ENCODE peak calls at places on chromosome 3, in five cellular contexts. N is IMR-90, H is fibroblast of lung, T is neural progenitor cell, C is mammary epithelial cell. E is an unnamed sample.

GRCh38 chr3:32973982-32974381 is 22.5 kb downstream of the CCR4 start:
- DNase-seq in N (peak; percentile 63), H (peak; percentile 23), T (no peak), C (no peak), E (no peak)

GRCh38 chr3:185382154-185382553 is 19.2 kb downstream of the MAP3K13 start:
- DNase-seq in T (no peak), C (no peak), N (no peak), H (no peak), E (no peak)

GRCh38 chr3:8152826-8153418 is 348.7 kb upstream of the LMCD1 start:
- DNase-seq in N (no peak), C (no peak), T (no peak), H (no peak), E (no peak)

GRCh38 chr3:166190360-166190759 is 353.1 kb upstream of the BCHE start:
- DNase-seq in C (peak; percentile 80), H (peak; percentile 22), N (peak; percentile 86), T (peak; percentile 54), E (no peak)

GRCh38 chr3:176766862-176767261 is 430.4 kb downstream of the TBL1XR1 start:
- DNase-seq in T (no peak), C (peak; percentile 74), N (no peak), H (no peak), E (no peak)

GRCh38 chr3:11567516-11568467 is 75.9 kb downstream of the VGLL4 start:
- DNase-seq in H (peak; percentile 81), T (no peak), C (peak; percentile 92), N (peak; percentile 84), E (no peak)

GRCh38 chr3:46844851-46845250 is 18.4 kb downstream of the MYL3 start:
- DNase-seq in N (no peak), C (no peak), H (peak; percentile 7), T (peak; percentile 44), E (no peak)

GRCh38 chr3:178719036-178719635 is 182.9 kb downstream of the KCNMB2 start:
- DNase-seq in C (no peak), N (no peak), T (no peak), H (peak; percentile 66), E (peak; percentile 21)

GRCh38 chr3:159814161-159814560 is 174.5 kb upstream of the IL12A start:
- DNase-seq in C (peak; percentile 89), N (peak; percentile 42), T (no peak), H (no peak), E (peak; percentile 73)

GRCh38 chr3:16849240-16849639 is 35.5 kb upstream of the PLCL2 start:
- DNase-seq in N (peak; percentile 2), T (peak; percentile 58), C (no peak), H (peak; percentile 37), E (peak; percentile 83)

GRCh38 chr3:9787714-9788113 is 4.6 kb downstream of the TADA3 start:
- DNase-seq in C (no peak), N (peak; percentile 55), T (no peak), H (no peak), E (no peak)

GRCh38 chr3:65402597-65402996 is 636.1 kb downstream of the MAGI1 start:
- DNase-seq in C (peak; percentile 92), T (no peak), H (peak; percentile 82), N (peak; percentile 93), E (no peak)

GRCh38 chr3:16200411-16200810 is 25.9 kb downstream of the GALNT15 start:
- DNase-seq in H (no peak), C (peak; percentile 85), N (peak; percentile 67), T (no peak), E (no peak)

GRCh38 chr3:12984023-12984823 is 89.0 kb downstream of the IQSEC1 start:
- DNase-seq in T (peak; percentile 76), C (peak; percentile 39), H (peak; percentile 73), N (peak; percentile 66), E (peak; percentile 78)

GRCh38 chr3:151675858-151676615 is 57.7 kb upstream of the AADACL2 start:
- DNase-seq in T (no peak), N (no peak), C (no peak), H (no peak), E (no peak)

GRCh38 chr3:115790759-115791158 is 167.4 kb downstream of the GAP43 start:
- DNase-seq in C (peak; percentile 96), H (peak; percentile 96), T (no peak), N (peak; percentile 99), E (no peak)

GRCh38 chr3:126008219-126008618 is 39.2 kb downstream of the ROPN1B start:
- DNase-seq in H (no peak), N (no peak), T (no peak), C (no peak), E (no peak)

GRCh38 chr3:69082805-69083204 is 1.9 kb upstream of the ARL6IP5 start:
- DNase-seq in N (peak; percentile 83), C (peak; percentile 82), T (no peak), H (peak; percentile 81), E (peak; percentile 53)

GRCh38 chr3:134144694-134145093 is 106.0 kb downstream of the RYK start:
- DNase-seq in C (no peak), T (peak; percentile 55), N (no peak), H (no peak), E (no peak)

GRCh38 chr3:105997800-105998526 is 129.2 kb upstream of the CBLB start:
- DNase-seq in C (peak; percentile 100), T (no peak), N (peak; percentile 95), H (peak; percentile 95), E (no peak)

GRCh38 chr3:139561428-139561827 is 21.9 kb upstream of the RBP1 start:
- DNase-seq in N (no peak), H (no peak), C (no peak), T (no peak), E (no peak)

GRCh38 chr3:177055557-177056290 is 141.6 kb downstream of the TBL1XR1 start:
- DNase-seq in C (no peak), H (no peak), T (no peak), N (no peak), E (no peak)

GRCh38 chr3:71930056-71930991 is 145.4 kb upstream of the PROK2 start:
- DNase-seq in T (peak; percentile 69), C (peak; percentile 63), H (peak; percentile 44), N (peak; percentile 17), E (no peak)

GRCh38 chr3:6254490-6254889 is 606.4 kb upstream of the GRM7 start:
- DNase-seq in T (no peak), C (no peak), N (no peak), H (no peak), E (no peak)

GRCh38 chr3:169769287-169770181 is at the start of gene ACTRT3:
- DNase-seq in H (peak; percentile 61), T (peak; percentile 92), N (peak; percentile 43), C (peak; percentile 73), E (peak; percentile 70)

GRCh38 chr3:191235331-191236314 is 36.6 kb downstream of the OSTN start:
- DNase-seq in H (peak; percentile 20), C (peak; percentile 9), T (no peak), N (peak; percentile 63), E (no peak)

DNA sequence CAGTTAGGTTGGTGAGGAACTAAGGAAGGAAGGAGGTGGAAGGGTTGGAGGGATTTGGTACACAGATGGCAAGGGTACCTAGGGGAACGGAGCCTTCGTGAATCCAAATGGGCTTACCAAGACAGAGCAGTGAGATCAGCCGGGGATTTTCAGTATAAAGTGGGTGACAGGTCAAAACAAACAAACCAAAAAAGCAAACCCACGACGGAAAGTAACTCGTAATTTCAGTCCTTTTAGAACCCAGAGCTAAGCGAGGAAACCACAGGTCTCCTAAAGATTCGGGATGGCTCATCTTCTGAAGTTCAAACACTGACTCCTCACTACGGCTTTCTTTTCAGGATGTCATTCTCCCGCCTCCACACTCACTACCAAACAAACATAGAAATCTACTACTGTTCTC is 64.5 kb upstream of the CCDC39 start:
- DNase-seq in H (no peak), T (no peak), C (no peak), N (no peak), E (no peak)
- H3K4me1 ChIP-seq in H (no peaks in the 10 kb centered on the region), T (peaks cover 78% of the 10 kb centered on the region), C (no peaks in the 10 kb centered on the region), N (no peaks in the 10 kb centered on the region), E (no peaks in the 10 kb centered on the region)

GRCh38 chr3:38164966-38165721 is at the start of gene OXSR1:
- DNase-seq in C (peak; percentile 100), T (peak; percentile 98), N (peak; percentile 100), H (peak; percentile 100), E (peak; percentile 100)

GRCh38 chr3:38164136-38164965 is 986 bp upstream of the OXSR1 start:
- DNase-seq in T (no peak), N (no peak), H (no peak), C (no peak), E (peak; percentile 42)

GRCh38 chr3:38158472-38158871 is 6.9 kb upstream of the OXSR1 start:
- DNase-seq in H (no peak), C (no peak), T (no peak), N (no peak), E (no peak)

GRCh38 chr3:38165722-38166387 is 518 bp downstream of the OXSR1 start:
- DNase-seq in N (peak; percentile 46), C (no peak), H (no peak), T (no peak), E (peak; percentile 67)

DNA sequence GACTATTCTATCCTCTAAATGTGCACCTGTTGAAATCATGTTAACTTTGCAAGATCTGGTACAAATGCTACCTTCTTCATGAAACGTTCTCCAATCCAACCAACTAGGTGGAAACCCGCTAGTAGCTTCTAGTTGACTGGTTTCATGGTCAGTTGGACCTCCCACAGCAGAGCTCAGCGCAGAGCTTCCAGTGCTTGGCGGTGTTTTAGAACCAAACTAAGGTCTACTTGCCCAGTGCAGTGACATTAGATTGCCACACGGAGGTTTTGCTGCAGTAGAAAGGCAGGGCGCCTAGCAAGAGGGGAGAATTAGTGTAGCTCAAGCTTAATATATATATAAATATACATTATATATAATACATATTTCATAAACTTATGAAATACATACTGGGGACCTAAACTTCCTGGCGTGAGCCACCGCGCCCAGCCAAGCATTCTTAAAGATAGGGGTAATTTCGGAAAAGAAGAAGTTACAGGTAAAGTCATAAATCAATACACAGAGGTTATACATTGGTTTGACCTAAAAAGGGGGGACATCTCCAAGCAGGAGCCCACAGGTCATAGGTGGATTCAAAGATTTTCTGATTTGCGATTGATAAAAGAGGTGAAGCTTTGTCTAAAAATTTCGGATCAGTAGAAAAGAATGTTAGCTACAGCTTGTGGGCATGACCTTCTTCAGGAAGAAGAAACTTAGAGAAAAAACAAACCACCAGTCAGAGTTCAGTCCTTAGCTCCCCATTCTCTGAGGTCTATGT is 2.0 kb upstream of the OXSR1 start:
- DNase-seq in C (no peak), N (no peak), H (no peak), T (peak; percentile 32), E (no peak)
- H3K9ac ChIP-seq in C (no peak overlapping the region), N (no peak overlapping the region), H (no peak overlapping the region), T (no peak overlapping the region), E (no peak overlapping the region)

GRCh38 chr3:123343296-123344174 is 105.4 kb downstream of the ADCY5 start:
- DNase-seq in C (no peak), T (no peak), H (no peak), N (no peak), E (no peak)
- H3K4me1 ChIP-seq in C (no peaks in the 10 kb centered on the region), T (no peaks in the 10 kb centered on the region), H (no peaks in the 10 kb centered on the region), N (no peaks in the 10 kb centered on the region), E (no peaks in the 10 kb centered on the region)

GRCh38 chr3:142725352-142725739 is 1.5 kb downstream of the TRPC1 start:
- DNase-seq in N (no peak), H (no peak), C (no peak), T (no peak), E (no peak)
- H3K9ac ChIP-seq in N (peak overlapping the region; percentile 97), H (no peak overlapping the region), C (peak overlapping the region; percentile 91), T (peak overlapping the region; percentile 54), E (no peak overlapping the region)

E was measured in colonic mucosa.